ENCODE peak calls at places on chromosomes 2 and 18, in seven cellular contexts. One of them, this sample, is unnamed.
A peak's percentile ranks its signal among the peaks of the same experiment; 100 is the strongest.

GRCh38 chr2:43343573-43344304 is 117.3 kb upstream of the ZFP36L2 start:
- DNase-seq in heart right ventricle: peak; percentile 91
- DNase-seq in fibroblast of the aortic adventitia: peak; percentile 98
- DNase-seq in endodermal cell: no peak
- DNase-seq in dorsolateral prefrontal cortex: no peak
- DNase-seq in neural progenitor cell: no peak
- DNase-seq in Peyer's patch: no peak
- DNase-seq in this sample: no peak

GRCh38 chr2:179655627-179656026 is 205.8 kb downstream of the ZNF385B start:
- DNase-seq in neural progenitor cell: no peak
- DNase-seq in dorsolateral prefrontal cortex: no peak
- DNase-seq in endodermal cell: no peak
- DNase-seq in heart right ventricle: no peak
- DNase-seq in Peyer's patch: no peak
- DNase-seq in fibroblast of the aortic adventitia: peak; percentile 40
- DNase-seq in this sample: no peak

GRCh38 chr18:48615566-48616401 is 77.0 kb downstream of the CTIF start:
- DNase-seq in neural progenitor cell: no peak
- DNase-seq in heart right ventricle: no peak
- DNase-seq in Peyer's patch: peak; percentile 56
- DNase-seq in dorsolateral prefrontal cortex: no peak
- DNase-seq in fibroblast of the aortic adventitia: no peak
- DNase-seq in endodermal cell: no peak
- DNase-seq in this sample: no peak

GRCh38 chr2:43648979-43649701 is 12.1 kb downstream of the PLEKHH2 start:
- DNase-seq in dorsolateral prefrontal cortex: no peak
- DNase-seq in fibroblast of the aortic adventitia: peak; percentile 28
- DNase-seq in Peyer's patch: no peak
- DNase-seq in neural progenitor cell: no peak
- DNase-seq in heart right ventricle: no peak
- DNase-seq in endodermal cell: no peak
- DNase-seq in this sample: no peak

GRCh38 chr2:50126845-50127244 is 905.1 kb downstream of the NRXN1 start:
- DNase-seq in dorsolateral prefrontal cortex: no peak
- DNase-seq in heart right ventricle: no peak
- DNase-seq in Peyer's patch: no peak
- DNase-seq in endodermal cell: no peak
- DNase-seq in fibroblast of the aortic adventitia: no peak
- DNase-seq in neural progenitor cell: no peak
- DNase-seq in this sample: no peak

GRCh38 chr2:226179010-226179409 is 620.6 kb downstream of the IRS1 start:
- DNase-seq in Peyer's patch: no peak
- DNase-seq in heart right ventricle: no peak
- DNase-seq in fibroblast of the aortic adventitia: no peak
- DNase-seq in dorsolateral prefrontal cortex: no peak
- DNase-seq in neural progenitor cell: no peak
- DNase-seq in endodermal cell: no peak
- DNase-seq in this sample: no peak

GRCh38 chr18:22257022-22257543 is 87.7 kb downstream of the GATA6 start:
- DNase-seq in Peyer's patch: no peak
- DNase-seq in dorsolateral prefrontal cortex: no peak
- DNase-seq in heart right ventricle: no peak
- DNase-seq in endodermal cell: no peak
- DNase-seq in neural progenitor cell: no peak
- DNase-seq in fibroblast of the aortic adventitia: peak; percentile 66
- DNase-seq in this sample: no peak

GRCh38 chr2:120448961-120449421 is 103.1 kb downstream of the INHBB start:
- DNase-seq in endodermal cell: no peak
- DNase-seq in heart right ventricle: no peak
- DNase-seq in Peyer's patch: no peak
- DNase-seq in neural progenitor cell: no peak
- DNase-seq in fibroblast of the aortic adventitia: no peak
- DNase-seq in dorsolateral prefrontal cortex: peak; percentile 27
- DNase-seq in this sample: no peak

GRCh38 chr2:105442056-105442455 is 43.2 kb upstream of the FHL2 start:
- DNase-seq in dorsolateral prefrontal cortex: no peak
- DNase-seq in neural progenitor cell: no peak
- DNase-seq in Peyer's patch: no peak
- DNase-seq in heart right ventricle: no peak
- DNase-seq in endodermal cell: no peak
- DNase-seq in fibroblast of the aortic adventitia: no peak
- DNase-seq in this sample: no peak

GRCh38 chr18:55268146-55268545 is 308.9 kb upstream of the CCDC68 start:
- DNase-seq in neural progenitor cell: no peak
- DNase-seq in heart right ventricle: no peak
- DNase-seq in fibroblast of the aortic adventitia: no peak
- DNase-seq in endodermal cell: no peak
- DNase-seq in Peyer's patch: no peak
- DNase-seq in dorsolateral prefrontal cortex: no peak
- DNase-seq in this sample: no peak

GRCh38 chr18:22302152-22302551 is 115.6 kb downstream of the CTAGE1 start:
- DNase-seq in heart right ventricle: no peak
- DNase-seq in Peyer's patch: no peak
- DNase-seq in dorsolateral prefrontal cortex: no peak
- DNase-seq in endodermal cell: no peak
- DNase-seq in fibroblast of the aortic adventitia: no peak
- DNase-seq in neural progenitor cell: no peak
- DNase-seq in this sample: no peak

GRCh38 chr2:119283873-119284331 is 60.3 kb downstream of the STEAP3 start:
- DNase-seq in neural progenitor cell: no peak
- DNase-seq in fibroblast of the aortic adventitia: peak; percentile 78
- DNase-seq in endodermal cell: peak; percentile 31
- DNase-seq in Peyer's patch: no peak
- DNase-seq in heart right ventricle: peak; percentile 60
- DNase-seq in dorsolateral prefrontal cortex: peak; percentile 68
- DNase-seq in this sample: no peak

GRCh38 chr2:211812587-211812986 is 726.0 kb downstream of the ERBB4 start:
- DNase-seq in dorsolateral prefrontal cortex: no peak
- DNase-seq in fibroblast of the aortic adventitia: no peak
- DNase-seq in Peyer's patch: no peak
- DNase-seq in heart right ventricle: no peak
- DNase-seq in endodermal cell: peak; percentile 65
- DNase-seq in neural progenitor cell: no peak
- DNase-seq in this sample: no peak

GRCh38 chr2:54898451-54899226 is 151.6 kb downstream of the RTN4 start:
- DNase-seq in dorsolateral prefrontal cortex: no peak
- DNase-seq in endodermal cell: no peak
- DNase-seq in neural progenitor cell: no peak
- DNase-seq in heart right ventricle: no peak
- DNase-seq in Peyer's patch: no peak
- DNase-seq in fibroblast of the aortic adventitia: no peak
- DNase-seq in this sample: no peak

GRCh38 chr18:35547008-35547605 is 34.4 kb upstream of the GALNT1 start:
- DNase-seq in endodermal cell: no peak
- DNase-seq in fibroblast of the aortic adventitia: no peak
- DNase-seq in Peyer's patch: no peak
- DNase-seq in neural progenitor cell: no peak
- DNase-seq in heart right ventricle: no peak
- DNase-seq in dorsolateral prefrontal cortex: no peak
- DNase-seq in this sample: no peak

GRCh38 chr2:211114826-211115450 is 558.5 kb downstream of the CPS1 start:
- DNase-seq in heart right ventricle: no peak
- DNase-seq in Peyer's patch: no peak
- DNase-seq in endodermal cell: no peak
- DNase-seq in neural progenitor cell: no peak
- DNase-seq in fibroblast of the aortic adventitia: peak; percentile 72
- DNase-seq in dorsolateral prefrontal cortex: no peak
- DNase-seq in this sample: no peak

GRCh38 chr2:201642579-201643215 is 606 bp downstream of the TMEM237 start:
- DNase-seq in heart right ventricle: peak; percentile 76
- DNase-seq in dorsolateral prefrontal cortex: peak; percentile 80
- DNase-seq in endodermal cell: peak; percentile 94
- DNase-seq in Peyer's patch: peak; percentile 88
- DNase-seq in fibroblast of the aortic adventitia: peak; percentile 72
- DNase-seq in neural progenitor cell: peak; percentile 94
- DNase-seq in this sample: peak; percentile 87

GRCh38 chr2:85062565-85062964 is 70.6 kb upstream of the TCF7L1 start:
- DNase-seq in fibroblast of the aortic adventitia: peak; percentile 27
- DNase-seq in neural progenitor cell: no peak
- DNase-seq in dorsolateral prefrontal cortex: no peak
- DNase-seq in endodermal cell: no peak
- DNase-seq in Peyer's patch: no peak
- DNase-seq in heart right ventricle: no peak
- DNase-seq in this sample: no peak

GRCh38 chr2:42492691-42493467 is 903 bp downstream of the KCNG3 start:
- DNase-seq in heart right ventricle: no peak
- DNase-seq in fibroblast of the aortic adventitia: no peak
- DNase-seq in dorsolateral prefrontal cortex: no peak
- DNase-seq in endodermal cell: peak; percentile 81
- DNase-seq in neural progenitor cell: peak; percentile 79
- DNase-seq in Peyer's patch: peak; percentile 57
- DNase-seq in this sample: peak; percentile 17

GRCh38 chr2:27756544-27757498 is 14.7 kb upstream of the MRPL33 start:
- DNase-seq in heart right ventricle: peak; percentile 45
- DNase-seq in neural progenitor cell: no peak
- DNase-seq in fibroblast of the aortic adventitia: peak; percentile 91
- DNase-seq in dorsolateral prefrontal cortex: no peak
- DNase-seq in Peyer's patch: no peak
- DNase-seq in endodermal cell: no peak
- DNase-seq in this sample: no peak

GRCh38 chr2:32910883-32911598 is 35.7 kb upstream of the LTBP1 start:
- DNase-seq in fibroblast of the aortic adventitia: no peak
- DNase-seq in heart right ventricle: no peak
- DNase-seq in dorsolateral prefrontal cortex: no peak
- DNase-seq in endodermal cell: no peak
- DNase-seq in neural progenitor cell: no peak
- DNase-seq in Peyer's patch: no peak
- DNase-seq in this sample: no peak
- H3K4me3 ChIP-seq in fibroblast of the aortic adventitia: no peak overlapping the region
- H3K4me3 ChIP-seq in heart right ventricle: no peak overlapping the region
- H3K4me3 ChIP-seq in dorsolateral prefrontal cortex: no peak overlapping the region
- H3K4me3 ChIP-seq in endodermal cell: no peak overlapping the region
- H3K4me3 ChIP-seq in neural progenitor cell: no peak overlapping the region
- H3K4me3 ChIP-seq in Peyer's patch: no peak overlapping the region
- H3K4me3 ChIP-seq in this sample: no peak overlapping the region

GRCh38 chr2:237603718-237604362 is 13.3 kb upstream of the RAB17 start:
- DNase-seq in heart right ventricle: peak; percentile 64
- DNase-seq in endodermal cell: peak; percentile 85
- DNase-seq in Peyer's patch: no peak
- DNase-seq in fibroblast of the aortic adventitia: peak; percentile 37
- DNase-seq in dorsolateral prefrontal cortex: no peak
- DNase-seq in neural progenitor cell: peak; percentile 44
- DNase-seq in this sample: no peak

GRCh38 chr2:237602409-237602808 is 11.9 kb upstream of the RAB17 start:
- DNase-seq in Peyer's patch: no peak
- DNase-seq in neural progenitor cell: no peak
- DNase-seq in dorsolateral prefrontal cortex: no peak
- DNase-seq in heart right ventricle: no peak
- DNase-seq in endodermal cell: peak; percentile 75
- DNase-seq in fibroblast of the aortic adventitia: no peak
- DNase-seq in this sample: no peak

GRCh38 chr2:237603049-237603717 is 12.6 kb upstream of the RAB17 start:
- DNase-seq in dorsolateral prefrontal cortex: no peak
- DNase-seq in Peyer's patch: no peak
- DNase-seq in heart right ventricle: no peak
- DNase-seq in fibroblast of the aortic adventitia: no peak
- DNase-seq in endodermal cell: no peak
- DNase-seq in neural progenitor cell: no peak
- DNase-seq in this sample: no peak

GRCh38 chr2:237604391-237604790 is 13.9 kb upstream of the RAB17 start:
- DNase-seq in neural progenitor cell: no peak
- DNase-seq in fibroblast of the aortic adventitia: no peak
- DNase-seq in Peyer's patch: no peak
- DNase-seq in heart right ventricle: no peak
- DNase-seq in dorsolateral prefrontal cortex: no peak
- DNase-seq in endodermal cell: no peak
- DNase-seq in this sample: no peak

GRCh38 chr2:237604960-237605359 is 14.4 kb upstream of the RAB17 start:
- DNase-seq in endodermal cell: peak; percentile 73
- DNase-seq in heart right ventricle: no peak
- DNase-seq in neural progenitor cell: no peak
- DNase-seq in fibroblast of the aortic adventitia: peak; percentile 49
- DNase-seq in dorsolateral prefrontal cortex: no peak
- DNase-seq in Peyer's patch: no peak
- DNase-seq in this sample: peak; percentile 68
- TF ChIP-seq CTCF in endodermal cell: peak; percentile 57
- TF ChIP-seq CTCF in heart right ventricle: no peak
- TF ChIP-seq CTCF in neural progenitor cell: no peak
- TF ChIP-seq CTCF in fibroblast of the aortic adventitia: peak; percentile 44
- TF ChIP-seq CTCF in dorsolateral prefrontal cortex: no peak
- TF ChIP-seq CTCF in Peyer's patch: no peak
- TF ChIP-seq CTCF in this sample: peak; percentile 73

DNA sequence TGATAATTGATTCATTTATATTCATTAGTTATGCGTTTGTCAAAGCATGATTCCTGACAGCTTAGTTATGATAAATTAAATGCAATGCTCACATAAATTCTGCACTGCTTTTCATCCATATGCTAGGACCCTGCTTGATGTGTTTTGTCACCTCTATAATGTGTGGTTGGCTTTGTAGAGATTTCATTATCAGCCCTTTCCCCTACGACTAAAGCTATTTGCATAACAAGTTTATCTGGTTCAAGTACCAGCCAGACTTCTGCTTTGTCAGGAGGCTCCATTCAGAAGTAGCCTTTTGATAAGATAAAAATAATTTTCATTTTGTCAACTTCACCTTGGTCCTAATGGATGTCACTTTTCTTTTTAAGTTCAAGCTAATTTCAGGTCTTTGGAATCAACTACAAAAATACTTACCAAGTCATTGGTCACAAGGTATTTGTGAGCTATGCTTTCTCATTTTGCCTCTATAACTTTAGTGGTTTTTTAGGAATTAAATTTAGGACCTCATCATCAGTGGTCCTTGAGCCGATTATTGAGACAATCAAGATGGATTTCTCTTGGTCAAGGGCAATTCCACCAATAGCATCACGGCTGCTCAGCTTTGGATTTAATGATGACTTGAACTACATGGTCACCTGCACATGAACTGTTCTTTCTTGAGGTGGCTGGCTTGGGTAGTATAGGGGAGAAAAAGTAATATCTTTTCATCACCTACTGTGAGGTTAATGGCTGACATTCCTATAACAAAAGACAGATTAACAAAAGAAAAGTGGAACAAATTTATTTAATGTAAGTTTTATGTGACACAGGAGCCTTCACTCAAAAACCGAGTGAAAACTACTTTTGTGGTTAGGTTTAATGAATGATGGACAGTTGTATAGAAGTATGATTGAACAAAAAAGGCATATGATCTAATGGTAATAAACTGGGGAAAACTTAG is 162.1 kb downstream of the MYO3B start:
- DNase-seq in heart right ventricle: no peak
- DNase-seq in Peyer's patch: no peak
- DNase-seq in neural progenitor cell: no peak
- DNase-seq in endodermal cell: no peak
- DNase-seq in dorsolateral prefrontal cortex: no peak
- DNase-seq in fibroblast of the aortic adventitia: no peak
- DNase-seq in this sample: no peak
- H3K4me3 ChIP-seq in heart right ventricle: no peak overlapping the region
- H3K4me3 ChIP-seq in Peyer's patch: no peak overlapping the region
- H3K4me3 ChIP-seq in neural progenitor cell: no peak overlapping the region
- H3K4me3 ChIP-seq in endodermal cell: peak overlapping the region; percentile 10
- H3K4me3 ChIP-seq in dorsolateral prefrontal cortex: no peak overlapping the region
- H3K4me3 ChIP-seq in fibroblast of the aortic adventitia: no peak overlapping the region
- H3K4me3 ChIP-seq in this sample: no peak overlapping the region

GRCh38 chr2:146730882-146731281 is 1113.9 kb upstream of the ACVR2A start:
- DNase-seq in dorsolateral prefrontal cortex: no peak
- DNase-seq in neural progenitor cell: no peak
- DNase-seq in endodermal cell: no peak
- DNase-seq in heart right ventricle: no peak
- DNase-seq in Peyer's patch: no peak
- DNase-seq in fibroblast of the aortic adventitia: peak; percentile 2
- DNase-seq in this sample: no peak

GRCh38 chr2:146734791-146735190 is 1110.0 kb upstream of the ACVR2A start:
- DNase-seq in fibroblast of the aortic adventitia: no peak
- DNase-seq in endodermal cell: no peak
- DNase-seq in heart right ventricle: no peak
- DNase-seq in neural progenitor cell: no peak
- DNase-seq in Peyer's patch: no peak
- DNase-seq in dorsolateral prefrontal cortex: no peak
- DNase-seq in this sample: no peak

GRCh38 chr2:146734042-146734715 is 1110.7 kb upstream of the ACVR2A start:
- DNase-seq in endodermal cell: no peak
- DNase-seq in Peyer's patch: no peak
- DNase-seq in neural progenitor cell: peak; percentile 58
- DNase-seq in dorsolateral prefrontal cortex: no peak
- DNase-seq in heart right ventricle: no peak
- DNase-seq in fibroblast of the aortic adventitia: peak; percentile 87
- DNase-seq in this sample: no peak
- TF ChIP-seq CTCF in endodermal cell: peak; percentile 82
- TF ChIP-seq CTCF in Peyer's patch: no peak
- TF ChIP-seq CTCF in neural progenitor cell: peak; percentile 75
- TF ChIP-seq CTCF in dorsolateral prefrontal cortex: peak; percentile 69
- TF ChIP-seq CTCF in heart right ventricle: peak; percentile 13
- TF ChIP-seq CTCF in fibroblast of the aortic adventitia: peak; percentile 52
- TF ChIP-seq CTCF in this sample: peak; percentile 36

This sample was measured in WERI-Rb-1.